ENCODE peak calls at places on chromosomes 5 and 9, in nine cellular contexts. L, D, S, H, P, Y, W, G and C are unnamed samples.

GRCh38 chr9:7790022-7790818 is 9.4 kb downstream of the DMAC1 start:
- DNase-seq in L (no peak), D (no peak), S (no peak), H (no peak), P (no peak), Y (no peak), W (no peak), G (no peak), C (no peak)

GRCh38 chr5:1708592-1709141 is 91.0 kb downstream of the MRPL36 start:
- DNase-seq in L (no peak), D (no peak), S (no peak), H (no peak), P (no peak), Y (no peak), W (no peak), G (no peak), C (no peak)

GRCh38 chr9:88388203-88388885 is at the start of gene SPIN1:
- DNase-seq in L (peak; percentile 84), D (peak; percentile 74), S (peak; percentile 81), H (peak; percentile 89), P (no peak), Y (peak; percentile 58), W (no peak), G (peak; percentile 96), C (peak; percentile 47)

GRCh38 chr5:127517110-127517479 is 345 bp upstream of the PRRC1 start:
- DNase-seq in L (no peak), D (no peak), S (no peak), H (no peak), P (no peak), Y (peak; percentile 52), W (no peak), G (no peak), C (no peak)

GRCh38 chr9:110015759-110016158 is 192.2 kb downstream of the C9orf152 start:
- DNase-seq in L (no peak), D (peak; percentile 87), S (no peak), H (no peak), P (no peak), Y (peak; percentile 94), W (peak; percentile 79), G (no peak), C (no peak)

GRCh38 chr5:102547659-102548058 is 48.9 kb upstream of the SLCO6A1 start:
- DNase-seq in L (no peak), D (no peak), S (no peak), H (no peak), P (no peak), Y (peak; percentile 13), W (no peak), G (no peak), C (no peak)

GRCh38 chr5:95284512-95285405 is at the start of gene MCTP1:
- DNase-seq in L (no peak), D (peak; percentile 6), S (no peak), H (peak; percentile 67), P (no peak), Y (peak; percentile 25), W (no peak), G (peak; percentile 76), C (no peak)

GRCh38 chr9:37370968-37371563 is 51.4 kb upstream of the GRHPR start:
- DNase-seq in L (no peak), D (no peak), S (peak; percentile 95), H (no peak), P (no peak), Y (no peak), W (no peak), G (peak; percentile 80), C (no peak)

GRCh38 chr5:8057764-8058163 is 188.8 kb downstream of the MTRR start:
- DNase-seq in L (no peak), D (peak; percentile 1), S (no peak), H (no peak), P (no peak), Y (peak; percentile 23), W (no peak), G (no peak), C (no peak)

GRCh38 chr9:2418619-2419018 is 203.0 kb upstream of the VLDLR start:
- DNase-seq in L (no peak), D (peak; percentile 94), S (no peak), H (peak; percentile 10), P (no peak), Y (peak; percentile 86), W (no peak), G (no peak), C (no peak)

GRCh38 chr5:74957906-74958305 is 91.7 kb upstream of the FAM169A start:
- DNase-seq in L (no peak), D (no peak), S (no peak), H (no peak), P (no peak), Y (no peak), W (no peak), G (no peak), C (no peak)

GRCh38 chr9:36113999-36114398 is 22.5 kb upstream of the GLIPR2 start:
- DNase-seq in L (no peak), D (no peak), S (no peak), H (no peak), P (no peak), Y (no peak), W (no peak), G (no peak), C (no peak)

GRCh38 chr9:36112516-36112915 is 24.0 kb upstream of the GLIPR2 start:
- DNase-seq in L (no peak), D (no peak), S (no peak), H (no peak), P (no peak), Y (no peak), W (no peak), G (no peak), C (no peak)

GRCh38 chr9:36110434-36110833 is 26.1 kb upstream of the GLIPR2 start:
- DNase-seq in L (no peak), D (peak; percentile 41), S (no peak), H (no peak), P (no peak), Y (no peak), W (no peak), G (no peak), C (no peak)
- TF ChIP-seq CTCF in L (no peak), D (peak; percentile 53), S (peak; percentile 56), H (peak; percentile 43), P (no peak), Y (no peak), W (peak; percentile 17), G (no peak), C (no peak)

GRCh38 chr9:89996106-89996505 is 391.3 kb downstream of the GADD45G start:
- DNase-seq in L (no peak), D (no peak), S (no peak), H (no peak), P (no peak), Y (no peak), W (no peak), G (no peak), C (no peak)

GRCh38 chr9:89994988-89995613 is 390.3 kb downstream of the GADD45G start:
- DNase-seq in L (no peak), D (peak; percentile 48), S (no peak), H (no peak), P (no peak), Y (no peak), W (no peak), G (no peak), C (no peak)

GRCh38 chr9:89999176-89999533 is 394.3 kb downstream of the GADD45G start:
- DNase-seq in L (no peak), D (no peak), S (no peak), H (no peak), P (no peak), Y (no peak), W (no peak), G (no peak), C (no peak)

GRCh38 chr9:89993678-89994630 is 389.1 kb downstream of the GADD45G start:
- DNase-seq in L (peak; percentile 77), D (peak; percentile 56), S (no peak), H (peak; percentile 42), P (no peak), Y (no peak), W (no peak), G (no peak), C (no peak)

DNA sequence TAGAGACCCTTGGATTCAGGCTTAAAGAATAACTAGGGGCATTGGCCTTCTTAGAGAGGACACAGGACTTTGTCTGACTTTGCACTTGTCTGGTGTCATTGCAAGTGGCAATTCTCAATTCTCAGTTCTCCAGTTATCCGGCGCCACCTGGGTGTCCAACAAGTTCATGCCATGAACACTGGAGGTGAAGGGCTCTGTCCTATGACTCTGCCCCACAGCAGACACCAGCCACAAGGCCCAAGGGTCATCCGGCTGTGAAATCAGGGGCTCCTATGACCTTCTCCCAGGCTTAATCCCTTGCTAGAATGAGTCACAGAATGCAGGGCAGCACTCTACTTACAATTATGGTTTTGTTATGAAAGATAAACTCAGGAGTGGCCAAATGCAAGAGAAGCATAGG is 391.9 kb downstream of the GADD45G start:
- DNase-seq in L (no peak), D (no peak), S (peak; percentile 14), H (no peak), P (no peak), Y (no peak), W (no peak), G (no peak), C (no peak)
- TF ChIP-seq CTCF in L (no peak), D (no peak), S (no peak), H (no peak), P (peak; percentile 2), Y (no peak), W (no peak), G (no peak), C (peak; percentile 19)

DNA sequence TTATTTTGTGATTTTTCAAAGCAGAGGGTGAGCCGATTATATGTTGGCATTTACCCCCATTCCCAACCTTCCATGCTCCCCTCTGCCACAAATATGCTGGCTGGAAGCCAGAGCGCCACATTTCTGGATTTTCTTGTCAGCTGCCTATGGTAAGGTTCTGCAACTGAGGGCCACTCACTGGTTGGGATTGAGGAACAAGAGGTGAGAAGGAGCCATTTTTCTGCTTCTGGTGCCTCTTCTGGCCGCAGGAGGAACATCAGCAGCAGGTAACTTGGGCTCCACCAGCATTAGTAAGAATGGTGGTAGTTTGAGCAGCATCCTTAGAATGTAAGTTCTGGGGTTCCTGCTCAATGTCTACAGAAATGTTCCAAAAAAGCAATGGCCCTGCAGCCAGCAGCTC is 159.5 kb upstream of the MAST4 start:
- DNase-seq in L (no peak), D (no peak), S (peak; percentile 30), H (peak; percentile 62), P (no peak), Y (no peak), W (no peak), G (no peak), C (no peak)
- TF ChIP-seq CTCF in L (no peak), D (peak; percentile 28), S (peak; percentile 72), H (peak; percentile 61), P (no peak), Y (no peak), W (peak; percentile 38), G (no peak), C (no peak)

DNA sequence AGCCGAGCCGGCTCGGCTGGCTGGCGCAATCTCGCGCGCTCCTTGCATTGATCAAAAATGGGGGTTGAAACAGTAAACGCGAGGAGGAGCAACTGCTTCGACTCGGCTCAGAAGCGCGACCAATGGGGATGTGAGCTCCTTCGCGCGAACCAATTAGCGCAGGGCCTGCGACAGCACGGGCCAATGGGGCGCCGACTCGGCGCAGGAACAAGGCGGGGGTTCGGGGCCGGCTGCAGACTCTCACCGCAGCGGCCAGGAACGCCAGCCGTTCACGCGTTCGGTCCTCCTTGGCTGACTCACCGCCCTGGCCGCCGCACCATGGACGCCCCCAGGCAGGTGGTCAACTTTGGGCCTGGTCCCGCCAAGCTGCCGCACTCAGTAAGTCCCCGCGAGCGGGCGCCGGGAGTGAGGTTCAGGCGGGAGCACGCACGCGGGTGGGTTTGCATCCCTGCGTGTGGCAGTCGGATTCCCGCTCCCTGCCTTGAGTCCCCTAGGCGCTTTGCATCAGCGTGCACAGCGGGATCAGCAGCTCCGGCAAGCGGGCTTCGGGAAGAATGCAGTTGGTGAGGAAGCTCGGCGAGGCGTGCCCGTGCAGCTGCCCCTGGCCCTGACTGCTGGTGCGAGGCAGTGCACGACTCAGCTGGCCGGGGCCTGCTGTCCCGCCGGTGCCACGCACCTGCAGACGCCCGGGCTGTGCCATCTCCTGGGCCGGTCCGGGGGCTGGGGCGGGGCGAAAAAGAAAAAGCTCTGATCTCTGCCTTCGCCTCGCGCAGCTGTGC is at the start of gene PSAT1:
- DNase-seq in L (peak; percentile 85), D (peak; percentile 99), S (peak; percentile 98), H (peak; percentile 98), P (peak; percentile 88), Y (peak; percentile 98), W (peak; percentile 90), G (peak; percentile 93), C (peak; percentile 95)
- TF ChIP-seq CTCF in L (no peak), D (no peak), S (peak; percentile 34), H (no peak), P (no peak), Y (no peak), W (peak; percentile 6), G (peak; percentile 31), C (no peak)